ENCODE peak calls at places on chromosomes 7 and 10, in ten cellular contexts. V is mesendoderm; Z is PC-9; M is ovary; G is DND-41; W is CD4-positive, alpha-beta memory T cell; Q is Panc1; B is heart right ventricle; E is heart left ventricle; J is uterus. O is an unnamed sample. For H3K4me1, the result is how much of the 10 kb centered on the place peaks cover.

GRCh38 chr7:113730309-113730955 is 188.4 kb downstream of the PPP1R3A start:
- DNase-seq in V (no peak), Z (no peak), M (no peak), G (no peak), W (no peak), Q (no peak), B (no peak), E (no peak), J (no peak), O (no peak)

GRCh38 chr10:78211476-78212110 is 177.9 kb downstream of the RPS24 start:
- DNase-seq in V (peak), Z (no peak), M (peak), G (peak), W (no peak), Q (peak), B (no peak), E (no peak), J (peak), O (no peak)

GRCh38 chr10:60170250-60170649 is 219.4 kb downstream of the ANK3 start:
- DNase-seq in V (no peak), Z (no peak), M (no peak), G (no peak), W (no peak), Q (no peak), B (no peak), E (no peak), J (no peak), O (no peak)

GRCh38 chr10:89440262-89440661 is 25.9 kb downstream of the IFIT5 start:
- DNase-seq in V (no peak), Z (no peak), M (no peak), G (no peak), W (no peak), Q (no peak), B (peak), E (peak), J (no peak), O (no peak)

GRCh38 chr10:120285408-120285807 is 171.6 kb upstream of the PLPP4 start:
- DNase-seq in V (no peak), Z (no peak), M (no peak), G (no peak), W (no peak), Q (no peak), B (no peak), E (no peak), J (no peak), O (no peak)

GRCh38 chr10:12572281-12572680 is 222.9 kb downstream of the CAMK1D start:
- DNase-seq in V (no peak), Z (no peak), M (no peak), G (no peak), W (no peak), Q (no peak), B (no peak), E (no peak), J (no peak), O (no peak)

GRCh38 chr10:58336242-58336641 is 1.4 kb downstream of the UBE2D1 start:
- DNase-seq in V (no peak), Z (no peak), M (no peak), G (no peak), W (no peak), Q (no peak), B (no peak), E (no peak), J (no peak), O (no peak)

GRCh38 chr10:133062085-133062484 is 25.6 kb upstream of the ADGRA1 start:
- DNase-seq in V (no peak), Z (no peak), M (no peak), G (no peak), W (no peak), Q (no peak), B (no peak), E (no peak), J (no peak), O (no peak)

GRCh38 chr7:150902078-150903033 is 50.0 kb downstream of the AOC1 start:
- DNase-seq in V (no peak), Z (no peak), M (no peak), G (no peak), W (no peak), Q (no peak), B (no peak), E (no peak), J (no peak), O (no peak)

GRCh38 chr7:136405931-136406777 is 429.0 kb upstream of the MTPN start:
- DNase-seq in V (peak), Z (no peak), M (no peak), G (peak), W (peak), Q (peak), B (no peak), E (no peak), J (peak), O (no peak)

GRCh38 chr7:117673839-117674238 is 194.0 kb downstream of the CFTR start:
- DNase-seq in V (no peak), Z (no peak), M (no peak), G (no peak), W (no peak), Q (no peak), B (no peak), E (no peak), J (no peak), O (no peak)

GRCh38 chr10:86334515-86335085 is 32.0 kb downstream of the GRID1 start:
- DNase-seq in V (peak), Z (peak), M (no peak), G (no peak), W (no peak), Q (no peak), B (no peak), E (no peak), J (no peak), O (no peak)

GRCh38 chr7:51121945-51122425 is 194.6 kb downstream of the COBL start:
- DNase-seq in V (peak), Z (no peak), M (no peak), G (no peak), W (no peak), Q (peak), B (peak), E (no peak), J (no peak), O (peak)

GRCh38 chr7:47285860-47286491 is 295.9 kb downstream of the TNS3 start:
- DNase-seq in V (peak), Z (no peak), M (no peak), G (no peak), W (no peak), Q (no peak), B (no peak), E (no peak), J (no peak), O (no peak)

GRCh38 chr7:90262438-90262837 is 17.5 kb downstream of the CFAP69 start:
- DNase-seq in V (no peak), Z (no peak), M (no peak), G (no peak), W (no peak), Q (peak), B (no peak), E (no peak), J (no peak), O (no peak)

GRCh38 chr7:30474893-30475292 is 3.7 kb downstream of the NOD1 start:
- DNase-seq in V (no peak), Z (no peak), M (no peak), G (no peak), W (no peak), Q (no peak), B (no peak), E (no peak), J (no peak), O (no peak)

GRCh38 chr7:18890885-18891621 is 226.4 kb downstream of the TWIST1 start:
- DNase-seq in V (peak), Z (no peak), M (no peak), G (no peak), W (no peak), Q (no peak), B (no peak), E (no peak), J (no peak), O (no peak)

GRCh38 chr7:140316165-140316661 is 82.1 kb downstream of the SLC37A3 start:
- DNase-seq in V (no peak), Z (peak), M (peak), G (peak), W (no peak), Q (peak), B (peak), E (peak), J (peak), O (no peak)

GRCh38 chr10:116660860-116661259 is 40.1 kb downstream of the PNLIPRP2 start:
- DNase-seq in V (no peak), Z (no peak), M (no peak), G (no peak), W (no peak), Q (no peak), B (no peak), E (no peak), J (no peak), O (no peak)

GRCh38 chr10:131851332-131851731 is 49.5 kb upstream of the PPP2R2D start:
- DNase-seq in V (no peak), Z (no peak), M (no peak), G (no peak), W (no peak), Q (no peak), B (no peak), E (no peak), J (no peak), O (no peak)

GRCh38 chr7:131011437-131011752 is 277.4 kb upstream of the KLF14 start:
- DNase-seq in V (no peak), Z (no peak), M (no peak), G (peak), W (no peak), Q (no peak), B (peak), E (no peak), J (no peak), O (no peak)

GRCh38 chr10:104329754-104330153 is 8.5 kb downstream of the ITPRIP start:
- DNase-seq in V (no peak), Z (peak), M (peak), G (no peak), W (no peak), Q (no peak), B (no peak), E (no peak), J (no peak), O (no peak)

GRCh38 chr10:112307631-112308502 is 24.7 kb downstream of the TECTB start:
- DNase-seq in V (peak), Z (peak), M (no peak), G (peak), W (peak), Q (no peak), B (no peak), E (no peak), J (no peak), O (no peak)

GRCh38 chr10:21509391-21510217 is 15.9 kb downstream of the SKIDA1 start:
- DNase-seq in V (peak), Z (no peak), M (peak), G (no peak), W (no peak), Q (no peak), B (no peak), E (peak), J (no peak), O (no peak)
- H3K4me1 ChIP-seq in V (under half), Z (under half), M (under half), G (under half), W (under half), Q (under half), B (under half), E (under half), J (under half), O (under half)

GRCh38 chr10:6047847-6048246 is 14.3 kb downstream of the IL2RA start:
- DNase-seq in V (no peak), Z (no peak), M (no peak), G (no peak), W (no peak), Q (no peak), B (no peak), E (no peak), J (no peak), O (no peak)

GRCh38 chr10:6047326-6047611 is 14.9 kb downstream of the IL2RA start:
- DNase-seq in V (no peak), Z (no peak), M (no peak), G (no peak), W (no peak), Q (no peak), B (no peak), E (no peak), J (no peak), O (no peak)

GRCh38 chr10:6048281-6049030 is 13.7 kb downstream of the IL2RA start:
- DNase-seq in V (no peak), Z (no peak), M (no peak), G (no peak), W (no peak), Q (no peak), B (no peak), E (no peak), J (no peak), O (no peak)

GRCh38 chr10:6050801-6051445 is 11.2 kb downstream of the IL2RA start:
- DNase-seq in V (peak), Z (no peak), M (peak), G (peak), W (peak), Q (peak), B (peak), E (peak), J (peak), O (peak)

DNA sequence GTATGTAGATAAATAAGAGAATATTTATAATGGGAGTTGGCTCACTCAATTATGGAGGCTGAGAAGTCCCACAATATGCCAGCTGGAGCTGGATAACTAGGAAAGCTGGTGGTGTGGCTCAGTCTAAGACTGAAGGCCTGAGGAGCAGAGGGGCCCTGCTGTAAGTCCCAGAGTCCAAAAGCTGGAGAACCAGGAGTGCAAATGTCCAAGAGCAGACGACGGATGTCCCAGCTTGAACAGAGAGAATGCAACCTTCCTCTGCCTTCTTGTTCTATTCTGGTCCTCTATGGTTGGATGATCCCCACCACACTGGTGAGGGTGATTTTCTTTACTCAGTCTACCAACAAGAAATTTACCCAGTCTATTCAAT is 13.2 kb downstream of the IL2RA start:
- DNase-seq in V (no peak), Z (no peak), M (no peak), G (no peak), W (no peak), Q (no peak), B (no peak), E (no peak), J (no peak), O (no peak)
- H3K4me1 ChIP-seq in V (under half), Z (under half), M (under half), G (under half), W (half or more), Q (under half), B (under half), E (under half), J (under half), O (half or more)

DNA sequence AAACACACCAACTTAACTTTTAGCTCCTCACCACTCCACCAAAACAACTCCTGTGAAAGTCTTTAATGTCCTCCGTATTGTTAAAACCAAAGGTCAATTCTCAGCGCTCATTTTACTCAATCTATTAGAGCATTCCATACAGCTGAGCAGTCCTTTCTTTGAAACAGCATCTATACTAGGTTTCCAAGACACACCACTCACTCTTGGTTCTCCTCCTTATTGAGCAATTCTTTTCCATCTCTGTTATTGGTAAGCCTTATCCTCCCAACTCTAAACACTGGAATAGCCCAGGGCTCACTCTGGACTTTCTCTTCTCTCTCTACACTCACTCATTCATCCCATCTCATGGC is 34.9 kb downstream of the COA1 start:
- DNase-seq in V (no peak), Z (peak), M (no peak), G (no peak), W (no peak), Q (no peak), B (no peak), E (no peak), J (no peak), O (no peak)
- H3K4me1 ChIP-seq in V (under half), Z (under half), M (under half), G (under half), W (under half), Q (under half), B (under half), E (under half), J (under half), O (under half)

DNA sequence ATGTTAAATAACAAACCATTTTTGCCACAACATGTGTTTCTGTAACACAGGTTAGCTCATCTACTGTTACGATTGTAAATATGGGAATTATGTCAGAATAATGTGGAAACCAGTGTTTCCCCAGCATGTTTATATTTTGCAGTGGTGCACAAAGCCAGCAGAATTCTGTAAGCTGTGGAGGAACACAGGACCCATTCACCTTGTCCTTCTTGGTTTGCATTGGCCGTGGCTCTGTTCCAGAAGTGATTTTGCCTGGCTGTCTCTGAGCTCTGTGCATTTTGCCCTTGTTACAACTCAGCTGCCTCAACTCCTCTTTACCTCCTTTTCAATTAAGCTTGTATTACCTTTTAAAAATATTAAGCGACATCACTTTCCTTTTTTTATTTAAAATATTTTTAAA is 33.8 kb downstream of the EEPD1 start:
- DNase-seq in V (no peak), Z (no peak), M (no peak), G (no peak), W (no peak), Q (no peak), B (no peak), E (no peak), J (no peak), O (no peak)
- H3K4me1 ChIP-seq in V (under half), Z (under half), M (under half), G (under half), W (under half), Q (half or more), B (under half), E (under half), J (under half), O (under half)

GRCh38 chr10:44982496-44982895 is 3.9 kb upstream of the DEPP1 start:
- DNase-seq in V (no peak), Z (no peak), M (peak), G (no peak), W (no peak), Q (no peak), B (no peak), E (no peak), J (peak), O (no peak)
- H3K4me1 ChIP-seq in V (under half), Z (half or more), M (under half), G (under half), W (under half), Q (half or more), B (half or more), E (half or more), J (under half), O (under half)

GRCh38 chr10:71726673-71727428 is 7.3 kb upstream of the C10orf105 start:
- DNase-seq in V (no peak), Z (no peak), M (no peak), G (peak), W (peak), Q (no peak), B (no peak), E (no peak), J (no peak), O (peak)

GRCh38 chr10:71725998-71726672 is 6.6 kb upstream of the C10orf105 start:
- DNase-seq in V (peak), Z (peak), M (no peak), G (peak), W (no peak), Q (no peak), B (no peak), E (no peak), J (no peak), O (no peak)

GRCh38 chr10:71724539-71724938 is 5.0 kb upstream of the C10orf105 start:
- DNase-seq in V (no peak), Z (no peak), M (no peak), G (no peak), W (no peak), Q (no peak), B (no peak), E (no peak), J (no peak), O (no peak)

GRCh38 chr10:71723301-71723700 is 3.7 kb upstream of the C10orf105 start:
- DNase-seq in V (no peak), Z (no peak), M (no peak), G (no peak), W (no peak), Q (no peak), B (no peak), E (no peak), J (no peak), O (no peak)

GRCh38 chr10:71725249-71725648 is 5.7 kb upstream of the C10orf105 start:
- DNase-seq in V (no peak), Z (no peak), M (no peak), G (no peak), W (no peak), Q (no peak), B (no peak), E (no peak), J (no peak), O (no peak)
- H3K4me1 ChIP-seq in V (under half), Z (half or more), M (under half), G (under half), W (half or more), Q (under half), B (under half), E (under half), J (under half), O (half or more)

GRCh38 chr7:99994819-99995218 is 19.0 kb upstream of the AZGP1 start:
- DNase-seq in V (no peak), Z (no peak), M (no peak), G (no peak), W (no peak), Q (no peak), B (no peak), E (no peak), J (no peak), O (no peak)

GRCh38 chr7:99997545-99998137 is 17.8 kb upstream of the ZKSCAN1 start:
- DNase-seq in V (peak), Z (no peak), M (peak), G (peak), W (peak), Q (no peak), B (peak), E (peak), J (peak), O (peak)

GRCh38 chr7:100003711-100004661 is 11.4 kb upstream of the ZKSCAN1 start:
- DNase-seq in V (no peak), Z (no peak), M (no peak), G (no peak), W (no peak), Q (no peak), B (no peak), E (no peak), J (no peak), O (no peak)

GRCh38 chr7:99996755-99997544 is 18.4 kb upstream of the ZKSCAN1 start:
- DNase-seq in V (no peak), Z (no peak), M (no peak), G (no peak), W (no peak), Q (no peak), B (no peak), E (no peak), J (no peak), O (no peak)

GRCh38 chr7:100000239-100000638 is 15.2 kb upstream of the ZKSCAN1 start:
- DNase-seq in V (no peak), Z (no peak), M (no peak), G (no peak), W (no peak), Q (no peak), B (no peak), E (no peak), J (no peak), O (no peak)
- H3K4me1 ChIP-seq in V (under half), Z (under half), M (under half), G (under half), W (under half), Q (under half), B (under half), E (under half), J (under half), O (under half)

O was measured in naive thymus-derived CD4-positive, alpha-beta T cell.